ENCODE peak calls at places on chromosomes 6 and 20, in ten cellular contexts. J, O, Q, U, F, P, R, A, T and X are unnamed samples.

GRCh38 chr20:32386091-32386490 is 28.0 kb downstream of the ASXL1 start:
- DNase-seq in O (no peak), R (no peak), J (no peak), Q (no peak), P (no peak), F (no peak), A (no peak), U (no peak), T (no peak), X (no peak)

GRCh38 chr6:146781836-146782235 is 183.1 kb downstream of the ADGB start:
- DNase-seq in J (no peak), U (no peak), F (no peak), P (no peak), A (no peak), O (no peak), R (no peak), T (no peak), Q (no peak), X (no peak)

GRCh38 chr20:11101243-11101642 is 427.4 kb upstream of the JAG1 start:
- DNase-seq in T (no peak), R (peak; percentile 67), Q (no peak), P (no peak), F (no peak), U (no peak), A (no peak), J (no peak), O (peak; percentile 78), X (no peak)

GRCh38 chr20:62627901-62628612 is 14.2 kb upstream of the SLCO4A1 start:
- DNase-seq in T (no peak), U (no peak), R (peak; percentile 29), P (no peak), J (no peak), O (no peak), Q (no peak), A (no peak), F (no peak), X (no peak)

GRCh38 chr6:30884521-30885480 is 482 bp downstream of the DDR1 start:
- DNase-seq in F (peak; percentile 47), J (peak; percentile 78), P (peak; percentile 83), O (no peak), T (no peak), U (peak; percentile 62), A (no peak), R (peak; percentile 15), Q (no peak), X (peak; percentile 75)

GRCh38 chr6:45930419-45931059 is 85.1 kb downstream of the CLIC5 start:
- DNase-seq in R (peak; percentile 41), Q (peak; percentile 54), P (peak; percentile 80), T (no peak), J (peak; percentile 73), U (peak; percentile 71), O (peak; percentile 67), A (no peak), F (peak; percentile 62), X (peak; percentile 87)

GRCh38 chr6:139940741-139941712 is 566.6 kb upstream of the CITED2 start:
- DNase-seq in R (peak; percentile 54), P (no peak), Q (no peak), O (peak; percentile 76), U (no peak), J (no peak), F (no peak), A (peak; percentile 17), T (no peak), X (no peak)

GRCh38 chr6:148492654-148493290 is 150.1 kb downstream of the SASH1 start:
- DNase-seq in U (no peak), O (no peak), J (no peak), A (no peak), P (no peak), Q (no peak), R (no peak), T (no peak), F (no peak), X (no peak)

GRCh38 chr6:166839569-166839968 is 116.8 kb downstream of the RNASET2 start:
- DNase-seq in A (no peak), P (no peak), U (no peak), O (no peak), F (no peak), J (no peak), Q (no peak), R (no peak), T (no peak), X (no peak)

GRCh38 chr6:53547166-53547814 is 2.4 kb upstream of the GCLC start:
- DNase-seq in U (no peak), J (no peak), T (no peak), A (no peak), P (peak; percentile 79), F (no peak), O (no peak), R (no peak), Q (no peak), X (no peak)

GRCh38 chr20:63574156-63574828 is at the start of gene HELZ2:
- DNase-seq in J (peak; percentile 77), Q (peak; percentile 16), U (peak; percentile 88), F (peak; percentile 63), R (peak; percentile 44), O (peak; percentile 52), T (peak; percentile 88), A (no peak), P (peak; percentile 95), X (peak; percentile 93)

GRCh38 chr20:37471741-37472235 is 49.3 kb upstream of the NNAT start:
- DNase-seq in Q (no peak), U (no peak), A (no peak), J (no peak), O (no peak), T (no peak), P (no peak), R (no peak), F (no peak), X (no peak)

GRCh38 chr20:24809606-24810005 is 139.5 kb upstream of the CST7 start:
- DNase-seq in Q (no peak), F (no peak), A (no peak), R (no peak), T (no peak), U (no peak), O (no peak), J (no peak), P (peak; percentile 59), X (no peak)

GRCh38 chr20:47352332-47353223 is 3.9 kb downstream of the ZMYND8 start:
- DNase-seq in T (no peak), J (no peak), F (no peak), Q (no peak), U (peak; percentile 32), P (peak; percentile 87), O (peak; percentile 75), A (no peak), R (no peak), X (no peak)

GRCh38 chr20:17699931-17700351 is at the start of gene BANF2:
- DNase-seq in P (no peak), R (no peak), A (no peak), F (no peak), O (no peak), Q (no peak), J (no peak), T (no peak), U (peak; percentile 24), X (peak; percentile 65)

GRCh38 chr20:56380375-56380774 is 11.6 kb downstream of the AURKA start:
- DNase-seq in J (no peak), Q (no peak), A (no peak), T (no peak), F (no peak), O (peak; percentile 64), U (no peak), R (peak; percentile 88), P (no peak), X (no peak)

GRCh38 chr6:108616973-108617372 is 56.3 kb downstream of the FOXO3 start:
- DNase-seq in Q (no peak), F (no peak), U (no peak), A (no peak), P (no peak), R (no peak), T (no peak), J (no peak), O (no peak), X (no peak)

GRCh38 chr6:127249619-127250018 is 17.0 kb upstream of the RNF146 start:
- DNase-seq in J (no peak), A (no peak), R (no peak), F (no peak), U (no peak), O (no peak), T (no peak), P (no peak), Q (no peak), X (no peak)

GRCh38 chr20:58715709-58716475 is 23.3 kb downstream of the NPEPL1 start:
- DNase-seq in O (no peak), T (peak; percentile 44), R (no peak), F (no peak), J (no peak), U (no peak), Q (no peak), A (no peak), P (peak; percentile 60), X (peak; percentile 38)

GRCh38 chr6:335146-335545 is 42.9 kb downstream of the DUSP22 start:
- DNase-seq in A (no peak), J (no peak), T (no peak), O (no peak), F (no peak), P (peak; percentile 69), U (no peak), Q (no peak), R (no peak), X (no peak)
- H3K9me3 ChIP-seq in A (no peaks in the 10 kb centered on the region), J (no peaks in the 10 kb centered on the region), T (no peaks in the 10 kb centered on the region), O (no peaks in the 10 kb centered on the region), F (no peaks in the 10 kb centered on the region), P (no peaks in the 10 kb centered on the region), U (no peaks in the 10 kb centered on the region), Q (no peaks in the 10 kb centered on the region), R (peaks cover 4% of the 10 kb centered on the region), X (no peaks in the 10 kb centered on the region)

GRCh38 chr6:44245912-44246662 is 814 bp upstream of the HSP90AB1 start:
- DNase-seq in J (peak; percentile 95), T (peak; percentile 91), Q (peak; percentile 89), F (peak; percentile 71), P (peak; percentile 96), A (no peak), U (peak; percentile 91), O (peak; percentile 83), R (peak; percentile 81), X (peak; percentile 92)
- TF ChIP-seq POLR2A in J (no peak), T (no peak), Q (no peak), F (peak; percentile 46), P (no peak), A (no peak), U (no peak), O (no peak), R (no peak), X (no peak)

GRCh38 chr20:43798591-43799149 is 71.9 kb upstream of the GTSF1L start:
- DNase-seq in F (no peak), U (no peak), T (no peak), A (no peak), R (no peak), P (no peak), Q (no peak), J (no peak), O (no peak), X (no peak)
- H3K27ac ChIP-seq in F (no peak overlapping the region), U (no peak overlapping the region), T (no peak overlapping the region), A (no peak overlapping the region), R (no peak overlapping the region), P (no peak overlapping the region), Q (no peak overlapping the region), J (no peak overlapping the region), O (no peak overlapping the region), X (no peak overlapping the region)

DNA sequence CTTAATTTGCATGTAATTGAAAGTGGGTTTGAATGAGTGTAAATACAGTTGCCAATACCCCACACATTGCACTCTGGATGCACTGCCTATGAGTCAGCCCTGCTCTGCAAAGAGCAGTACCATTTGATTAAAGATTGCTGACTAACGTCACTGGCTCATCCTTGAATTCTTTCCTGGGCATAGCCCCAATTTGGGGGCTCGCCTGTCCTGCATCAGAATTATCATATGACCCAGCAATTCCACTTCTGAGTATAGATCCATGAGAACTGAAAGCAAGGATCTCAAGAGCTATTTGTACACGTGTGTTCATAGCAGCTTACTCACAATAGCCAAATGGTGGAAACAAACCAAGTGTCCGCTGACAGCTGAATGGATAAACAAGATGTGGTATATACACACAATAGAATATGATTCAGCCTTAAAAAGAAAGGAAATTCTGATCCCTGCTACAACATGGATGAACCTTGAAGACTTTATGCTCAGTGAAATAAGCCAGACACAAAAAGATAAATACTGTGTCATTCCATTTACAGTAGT is 36.3 kb downstream of the MYLK4 start:
- DNase-seq in F (no peak), P (no peak), O (peak; percentile 80), U (no peak), A (no peak), J (no peak), R (peak; percentile 97), Q (no peak), T (no peak), X (no peak)
- H3K9me3 ChIP-seq in F (no peaks in the 10 kb centered on the region), P (peaks cover 21% of the 10 kb centered on the region), O (peaks cover 2% of the 10 kb centered on the region), U (peaks cover 7% of the 10 kb centered on the region), A (peaks cover 4% of the 10 kb centered on the region), J (peaks cover 12% of the 10 kb centered on the region), R (peaks cover 2% of the 10 kb centered on the region), Q (no peaks in the 10 kb centered on the region), T (peaks cover 7% of the 10 kb centered on the region), X (peaks cover 11% of the 10 kb centered on the region)